ENCODE peak calls at places on chromosomes 3 and 15, in six cellular contexts. One of them, this sample, is unnamed.
A peak's percentile ranks its signal among the peaks of the same experiment; 100 is the strongest.

GRCh38 chr3:45716790-45717336 is 27.7 kb downstream of the SACM1L start:
- DNase-seq in A549: no peak
- DNase-seq in K562: no peak
- DNase-seq in HEK293T: no peak
- DNase-seq in GM12878: no peak
- DNase-seq in IMR-90: peak; percentile 31
- DNase-seq in this sample: no peak

GRCh38 chr3:4736284-4736861 is 242.9 kb upstream of the BHLHE40 start:
- DNase-seq in GM12878: no peak
- DNase-seq in K562: no peak
- DNase-seq in A549: no peak
- DNase-seq in IMR-90: peak; percentile 50
- DNase-seq in HEK293T: no peak
- DNase-seq in this sample: no peak

GRCh38 chr3:72347819-72348319 is 500.4 kb downstream of the SHQ1 start:
- DNase-seq in HEK293T: no peak
- DNase-seq in GM12878: peak; percentile 50
- DNase-seq in K562: no peak
- DNase-seq in IMR-90: no peak
- DNase-seq in A549: no peak
- DNase-seq in this sample: no peak

GRCh38 chr3:24683090-24683489 is 188.4 kb upstream of the THRB start:
- DNase-seq in GM12878: no peak
- DNase-seq in K562: no peak
- DNase-seq in A549: no peak
- DNase-seq in IMR-90: peak; percentile 10
- DNase-seq in HEK293T: no peak
- DNase-seq in this sample: peak; percentile 55

GRCh38 chr15:70055601-70056051 is 42.1 kb downstream of the TLE3 start:
- DNase-seq in A549: no peak
- DNase-seq in IMR-90: no peak
- DNase-seq in HEK293T: no peak
- DNase-seq in GM12878: no peak
- DNase-seq in K562: no peak
- DNase-seq in this sample: no peak

GRCh38 chr3:53845881-53846133 is 412 bp downstream of the CHDH start:
- DNase-seq in A549: no peak
- DNase-seq in IMR-90: no peak
- DNase-seq in GM12878: no peak
- DNase-seq in HEK293T: no peak
- DNase-seq in K562: no peak
- DNase-seq in this sample: no peak

GRCh38 chr15:46450112-46450809 is 815.4 kb downstream of the SQOR start:
- DNase-seq in IMR-90: no peak
- DNase-seq in K562: no peak
- DNase-seq in GM12878: no peak
- DNase-seq in HEK293T: no peak
- DNase-seq in A549: no peak
- DNase-seq in this sample: peak; percentile 71

GRCh38 chr3:154060606-154061380 is 60.4 kb upstream of the ARHGEF26 start:
- DNase-seq in HEK293T: no peak
- DNase-seq in A549: no peak
- DNase-seq in GM12878: no peak
- DNase-seq in K562: no peak
- DNase-seq in IMR-90: peak; percentile 25
- DNase-seq in this sample: no peak

GRCh38 chr3:127970966-127971592 is 56.0 kb downstream of the KBTBD12 start:
- DNase-seq in HEK293T: peak; percentile 52
- DNase-seq in A549: peak; percentile 46
- DNase-seq in GM12878: peak; percentile 26
- DNase-seq in K562: no peak
- DNase-seq in IMR-90: peak; percentile 60
- DNase-seq in this sample: peak; percentile 34

GRCh38 chr3:114498779-114499370 is 205.0 kb downstream of the TIGIT start:
- DNase-seq in GM12878: no peak
- DNase-seq in K562: peak; percentile 22
- DNase-seq in IMR-90: peak; percentile 81
- DNase-seq in HEK293T: peak; percentile 27
- DNase-seq in A549: peak; percentile 51
- DNase-seq in this sample: peak; percentile 13

GRCh38 chr15:40372966-40373365 is 9.6 kb upstream of the KNSTRN start:
- DNase-seq in IMR-90: peak; percentile 49
- DNase-seq in HEK293T: no peak
- DNase-seq in A549: no peak
- DNase-seq in K562: no peak
- DNase-seq in GM12878: no peak
- DNase-seq in this sample: no peak

GRCh38 chr15:81235781-81236507 is 39.3 kb downstream of the IL16 start:
- DNase-seq in GM12878: no peak
- DNase-seq in HEK293T: no peak
- DNase-seq in A549: no peak
- DNase-seq in K562: no peak
- DNase-seq in IMR-90: peak; percentile 99
- DNase-seq in this sample: no peak

DNA sequence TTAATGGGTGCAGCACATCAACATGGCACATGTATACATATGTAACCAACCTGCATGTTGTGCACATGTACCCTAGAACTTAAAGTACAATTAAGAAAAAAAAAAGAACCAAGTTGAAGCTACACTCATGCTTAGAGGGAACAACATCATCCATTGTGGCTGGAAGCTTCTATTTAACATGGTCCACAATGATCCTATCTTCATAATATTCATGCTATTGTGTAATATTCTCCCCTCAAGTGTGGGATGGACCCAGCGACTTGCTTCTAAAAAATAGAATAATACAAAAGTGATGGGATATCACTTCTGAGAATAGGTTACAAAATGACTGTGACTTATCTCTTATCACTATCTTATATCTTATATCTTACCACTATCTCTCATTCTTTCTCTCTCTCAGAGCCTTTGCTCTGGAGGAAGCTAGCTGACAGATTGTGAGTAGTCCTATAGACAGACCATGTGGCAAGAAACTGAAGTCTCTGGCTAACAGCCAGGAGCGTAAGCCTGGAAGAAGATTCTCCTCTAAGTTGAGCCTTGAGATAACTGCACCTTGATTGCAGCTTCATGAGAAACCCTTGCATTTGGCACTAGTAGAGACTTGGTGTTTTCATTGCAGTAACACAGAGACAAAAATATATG is 198.5 kb upstream of the MRPL3 start:
- DNase-seq in GM12878: no peak
- DNase-seq in IMR-90: no peak
- DNase-seq in A549: no peak
- DNase-seq in K562: no peak
- DNase-seq in HEK293T: no peak
- DNase-seq in this sample: no peak
- TF ChIP-seq BHLHE40 in GM12878: no peak
- TF ChIP-seq BHLHE40 in IMR-90: no peak
- TF ChIP-seq BHLHE40 in A549: no peak
- TF ChIP-seq BHLHE40 in K562: no peak
- TF ChIP-seq BHLHE40 in HEK293T: no peak
- TF ChIP-seq BHLHE40 in this sample: no peak

GRCh38 chr3:152174876-152175575 is 93.7 kb upstream of the MBNL1 start:
- DNase-seq in GM12878: no peak
- DNase-seq in HEK293T: no peak
- DNase-seq in A549: no peak
- DNase-seq in IMR-90: peak; percentile 46
- DNase-seq in K562: no peak
- DNase-seq in this sample: no peak
- TF ChIP-seq BHLHE40 in GM12878: no peak
- TF ChIP-seq BHLHE40 in HEK293T: no peak
- TF ChIP-seq BHLHE40 in A549: no peak
- TF ChIP-seq BHLHE40 in IMR-90: no peak
- TF ChIP-seq BHLHE40 in K562: no peak
- TF ChIP-seq BHLHE40 in this sample: no peak

GRCh38 chr15:63372018-63372705 is 9.5 kb downstream of the CA12 start:
- DNase-seq in GM12878: no peak
- DNase-seq in K562: peak; percentile 62
- DNase-seq in A549: peak; percentile 95
- DNase-seq in HEK293T: no peak
- DNase-seq in IMR-90: peak; percentile 98
- DNase-seq in this sample: no peak
- TF ChIP-seq BHLHE40 in GM12878: no peak
- TF ChIP-seq BHLHE40 in K562: peak; percentile 66
- TF ChIP-seq BHLHE40 in A549: peak; percentile 32
- TF ChIP-seq BHLHE40 in HEK293T: no peak
- TF ChIP-seq BHLHE40 in IMR-90: peak; percentile 81
- TF ChIP-seq BHLHE40 in this sample: no peak

DNA sequence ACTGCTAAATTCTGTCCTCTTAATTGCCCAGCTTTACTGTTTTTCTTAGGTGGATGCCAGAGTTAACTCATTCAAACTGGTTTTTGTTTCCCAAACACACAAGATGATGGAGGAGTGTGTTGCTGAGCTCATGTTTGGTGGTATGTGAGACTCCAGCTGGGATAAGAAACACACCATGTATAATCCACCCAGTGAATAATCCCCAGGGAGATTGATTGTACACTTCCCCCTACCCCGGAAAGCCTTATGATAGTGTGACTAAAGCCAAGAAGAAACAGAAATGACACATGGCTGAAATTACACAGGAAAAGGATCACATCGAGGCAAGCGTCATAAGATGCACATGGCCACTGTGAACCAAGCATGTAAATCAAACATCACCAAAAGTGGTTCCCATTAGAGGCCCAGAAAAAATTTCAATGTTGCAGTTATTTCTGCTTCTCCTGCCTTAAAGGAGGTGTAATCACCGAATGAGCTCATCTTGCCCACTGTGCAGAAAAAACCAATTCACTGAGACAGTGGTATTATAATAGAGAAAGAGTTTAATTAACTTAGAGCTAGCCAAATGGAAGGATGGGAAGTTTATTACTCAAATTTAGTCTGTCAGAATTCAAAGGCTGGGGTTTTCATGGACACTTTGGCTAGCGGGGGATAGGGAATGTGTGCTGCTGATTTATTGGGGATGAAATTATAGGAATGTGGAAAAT is 56.7 kb upstream of the MAGI1 start:
- DNase-seq in GM12878: no peak
- DNase-seq in A549: no peak
- DNase-seq in HEK293T: no peak
- DNase-seq in IMR-90: peak; percentile 77
- DNase-seq in K562: no peak
- DNase-seq in this sample: no peak
- TF ChIP-seq BHLHE40 in GM12878: no peak
- TF ChIP-seq BHLHE40 in A549: no peak
- TF ChIP-seq BHLHE40 in HEK293T: no peak
- TF ChIP-seq BHLHE40 in IMR-90: no peak
- TF ChIP-seq BHLHE40 in K562: no peak
- TF ChIP-seq BHLHE40 in this sample: no peak

DNA sequence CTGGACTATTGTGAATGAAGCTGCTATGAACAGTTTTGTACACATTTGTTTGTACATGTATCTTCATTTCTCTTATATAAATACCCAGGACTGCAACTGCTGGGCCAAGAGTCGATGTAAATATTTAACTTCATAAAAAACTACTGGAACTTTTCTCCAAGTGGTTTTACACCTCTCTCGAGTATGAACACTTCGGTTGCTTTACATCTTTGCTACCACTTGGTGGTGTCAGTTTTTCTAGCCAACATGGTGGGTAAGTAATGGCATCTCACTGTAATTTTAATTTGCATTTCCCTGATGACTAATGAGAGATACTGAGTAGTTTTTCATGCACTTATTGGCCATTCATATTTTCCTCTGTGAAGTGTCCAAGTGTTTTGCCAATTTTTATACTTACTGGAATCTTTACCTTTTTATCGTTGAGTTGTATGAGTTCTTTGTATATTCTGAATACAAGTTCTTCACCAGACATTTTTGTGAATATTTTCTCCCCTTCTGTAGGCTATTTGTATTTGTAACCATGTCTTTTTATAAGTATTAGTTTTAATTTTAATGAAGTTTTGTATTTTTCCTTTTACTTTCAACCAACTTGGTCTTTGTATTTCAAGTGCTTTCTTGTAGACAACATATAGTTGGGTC is 44.4 kb downstream of the PCOLCE2 start:
- DNase-seq in A549: peak; percentile 60
- DNase-seq in IMR-90: peak; percentile 38
- DNase-seq in HEK293T: peak; percentile 54
- DNase-seq in GM12878: no peak
- DNase-seq in K562: peak; percentile 28
- DNase-seq in this sample: peak; percentile 16
- TF ChIP-seq BHLHE40 in A549: no peak
- TF ChIP-seq BHLHE40 in IMR-90: no peak
- TF ChIP-seq BHLHE40 in HEK293T: no peak
- TF ChIP-seq BHLHE40 in GM12878: no peak
- TF ChIP-seq BHLHE40 in K562: no peak
- TF ChIP-seq BHLHE40 in this sample: no peak